ENCODE peak calls at places on chromosomes 4 and X, in nine cellular contexts. T is adrenal gland, A is left ventricle myocardium inferior, W is left lung, M is colonic mucosa, J is cardiac fibroblast, S is endothelial cell of umbilical vein, K is psoas muscle, Z is H1. X is an unnamed sample.

GRCh38 chr4:173827707-173828106 is 297.7 kb upstream of the HAND2 start:
- DNase-seq in A (no peak), S (no peak), K (no peak), T (no peak), M (no peak), W (no peak), J (peak), Z (no peak), X (no peak)

GRCh38 chrX:153336128-153336894 is 2.4 kb downstream of the ZNF275 start:
- DNase-seq in M (no peak), K (no peak), A (no peak), T (no peak), W (no peak), J (no peak), S (no peak), Z (no peak), X (no peak)

GRCh38 chrX:37667141-37667540 is 18.4 kb upstream of the XK start:
- DNase-seq in J (no peak), S (no peak), T (no peak), Z (no peak), K (no peak), M (no peak), W (no peak), A (no peak), X (no peak)

GRCh38 chr4:89769856-89770255 is 67.1 kb downstream of the SNCA start:
- DNase-seq in A (no peak), Z (no peak), K (no peak), J (no peak), W (no peak), T (no peak), S (no peak), M (no peak), X (no peak)

GRCh38 chrX:103404225-103405008 is 28.1 kb downstream of the BEX3 start:
- DNase-seq in J (peak), M (peak), T (peak), S (peak), Z (peak), W (peak), K (peak), A (peak), X (peak)

GRCh38 chr4:42768125-42768748 is 111.3 kb upstream of the ATP8A1 start:
- DNase-seq in S (no peak), K (no peak), W (no peak), A (no peak), M (no peak), J (no peak), T (no peak), Z (no peak), X (no peak)

GRCh38 chr4:111066887-111067286 is 444.0 kb upstream of the PITX2 start:
- DNase-seq in W (no peak), T (no peak), J (peak), K (no peak), A (no peak), S (no peak), Z (no peak), M (no peak), X (no peak)

GRCh38 chrX:155899366-155899765 is 18.2 kb downstream of the VAMP7 start:
- DNase-seq in J (no peak), S (no peak), K (no peak), M (no peak), A (no peak), T (no peak), Z (no peak), W (no peak), X (no peak)

GRCh38 chr4:133320576-133321170 is 171.6 kb downstream of the PCDH10 start:
- DNase-seq in M (no peak), Z (no peak), J (peak), W (no peak), T (no peak), A (no peak), K (no peak), S (peak), X (peak)

GRCh38 chrX:72018277-72019112 is 107.8 kb downstream of the NHSL2 start:
- DNase-seq in K (peak), T (peak), W (peak), M (peak), S (peak), J (peak), A (peak), Z (peak), X (peak)

GRCh38 chr4:94357624-94358023 is 15.0 kb upstream of the HPGDS start:
- DNase-seq in T (no peak), K (no peak), J (peak), S (peak), M (no peak), W (no peak), Z (no peak), A (no peak), X (no peak)

GRCh38 chr4:25172964-25173917 is 13.0 kb upstream of the SEPSECS start:
- DNase-seq in J (peak), T (peak), W (no peak), M (no peak), Z (no peak), S (peak), A (no peak), K (no peak), X (peak)

GRCh38 chrX:33014086-33014485 is 197.3 kb downstream of the DMD start:
- DNase-seq in J (no peak), K (no peak), T (no peak), W (no peak), A (no peak), S (no peak), M (no peak), Z (no peak), X (no peak)

GRCh38 chr4:30434656-30435055 is 285.5 kb upstream of the PCDH7 start:
- DNase-seq in S (no peak), W (no peak), K (no peak), A (no peak), Z (no peak), T (no peak), M (no peak), J (no peak), X (no peak)

GRCh38 chr4:111512081-111512774 is 633.0 kb upstream of the FAM241A start:
- DNase-seq in S (peak), K (no peak), M (no peak), W (no peak), J (peak), Z (no peak), T (no peak), A (no peak), X (peak)

GRCh38 chr4:36392049-36392448 is 110.6 kb downstream of the DTHD1 start:
- DNase-seq in K (no peak), S (no peak), J (no peak), M (no peak), T (no peak), A (no peak), W (no peak), Z (no peak), X (no peak)

GRCh38 chr4:129240816-129241215 is 144.9 kb downstream of the C4orf33 start:
- DNase-seq in J (no peak), Z (no peak), T (no peak), M (no peak), A (no peak), W (no peak), S (no peak), K (no peak), X (no peak)

GRCh38 chrX:48968377-48968776 is 3.3 kb downstream of the KCND1 start:
- DNase-seq in T (no peak), W (no peak), K (no peak), M (no peak), A (no peak), S (no peak), J (no peak), Z (no peak), X (no peak)

GRCh38 chr4:108034560-108034959 is 44.9 kb downstream of the HADH start:
- DNase-seq in M (no peak), W (no peak), S (no peak), J (no peak), T (no peak), Z (no peak), K (no peak), A (no peak), X (no peak)

GRCh38 chrX:10603612-10604011 is 16.8 kb downstream of the MID1 start:
- DNase-seq in Z (no peak), T (no peak), W (no peak), K (no peak), M (no peak), J (no peak), A (no peak), S (no peak), X (no peak)

GRCh38 chr4:152936446-152937279 is 540 bp downstream of the FHDC1 start:
- DNase-seq in W (peak), M (peak), S (peak), A (no peak), J (peak), T (no peak), Z (no peak), K (peak), X (no peak)

GRCh38 chrX:23434356-23434884 is 99.8 kb downstream of the PTCHD1 start:
- DNase-seq in K (peak), A (peak), S (no peak), T (peak), W (peak), J (peak), Z (no peak), M (peak), X (peak)

GRCh38 chr4:12645732-12646131 is 838.4 kb downstream of the RAB28 start:
- DNase-seq in W (no peak), K (no peak), A (no peak), M (no peak), S (no peak), T (no peak), J (no peak), Z (no peak), X (no peak)

GRCh38 chrX:455673-456072 is 69.0 kb upstream of the PPP2R3B start:
- DNase-seq in S (no peak), T (no peak), W (no peak), A (no peak), Z (no peak), J (no peak), K (no peak), M (no peak), X (no peak)

GRCh38 chr4:180618396-180618795 is 1624.8 kb upstream of the TENM3 start:
- DNase-seq in K (no peak), M (no peak), T (no peak), S (no peak), A (no peak), J (no peak), Z (no peak), W (no peak), X (no peak)

GRCh38 chr4:41290486-41290885 is 33.8 kb downstream of the UCHL1 start:
- DNase-seq in W (no peak), J (no peak), M (no peak), A (peak), S (no peak), K (no peak), T (no peak), Z (no peak), X (no peak)

DNA sequence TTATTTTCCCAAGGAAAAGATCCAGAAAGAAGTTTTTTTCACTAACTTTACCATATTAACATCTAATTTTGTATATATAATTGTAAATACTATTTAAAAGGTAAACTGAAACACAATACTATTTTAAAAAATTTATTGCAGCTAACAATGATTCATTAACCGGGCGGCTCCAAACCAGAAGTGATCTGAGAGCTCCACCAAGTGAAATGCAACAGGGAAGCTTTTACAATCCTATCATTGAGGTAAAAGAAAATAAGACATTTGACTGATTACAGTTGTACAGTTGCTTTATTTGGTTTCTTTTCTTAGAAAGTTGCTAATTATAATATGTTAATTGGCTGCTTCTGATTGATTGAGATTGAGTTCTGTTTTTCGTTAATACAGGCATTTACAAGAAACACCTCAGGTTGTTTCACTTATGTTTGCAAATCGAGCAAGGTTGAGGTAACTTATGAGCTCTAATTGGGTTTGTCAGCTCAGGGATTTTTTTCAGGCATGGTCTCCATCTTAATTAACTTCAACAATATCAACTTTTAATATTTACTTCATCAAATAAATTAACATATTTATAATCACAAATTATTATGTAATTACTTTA is 220.2 kb upstream of the UGT8 start:
- DNase-seq in J (peak), M (no peak), K (no peak), S (peak), Z (no peak), T (no peak), A (no peak), W (no peak), X (peak)
- TF ChIP-seq CTCF in J (peak), M (peak), K (no peak), S (no peak), Z (peak), T (no peak), A (peak), W (peak), X (peak)

GRCh38 chr4:68163754-68164153 is 34.1 kb upstream of the TMPRSS11F start:
- DNase-seq in A (no peak), K (no peak), T (no peak), W (no peak), M (no peak), Z (no peak), J (no peak), S (no peak), X (no peak)

GRCh38 chr4:68167706-68168105 is 38.0 kb upstream of the TMPRSS11F start:
- DNase-seq in T (no peak), A (no peak), J (no peak), S (no peak), M (no peak), K (no peak), W (no peak), Z (no peak), X (no peak)

GRCh38 chr4:68162196-68162595 is 32.5 kb upstream of the TMPRSS11F start:
- DNase-seq in A (no peak), T (no peak), J (no peak), S (no peak), M (no peak), K (no peak), Z (no peak), W (no peak), X (no peak)

GRCh38 chr4:68167166-68167565 is 37.5 kb upstream of the TMPRSS11F start:
- DNase-seq in W (no peak), T (no peak), Z (no peak), M (no peak), J (no peak), S (no peak), K (no peak), A (no peak), X (no peak)
- H3K4me3 ChIP-seq in W (no peak), T (no peak), Z (no peak), M (no peak), J (no peak), S (no peak), K (no peak), A (no peak), X (no peak)

DNA sequence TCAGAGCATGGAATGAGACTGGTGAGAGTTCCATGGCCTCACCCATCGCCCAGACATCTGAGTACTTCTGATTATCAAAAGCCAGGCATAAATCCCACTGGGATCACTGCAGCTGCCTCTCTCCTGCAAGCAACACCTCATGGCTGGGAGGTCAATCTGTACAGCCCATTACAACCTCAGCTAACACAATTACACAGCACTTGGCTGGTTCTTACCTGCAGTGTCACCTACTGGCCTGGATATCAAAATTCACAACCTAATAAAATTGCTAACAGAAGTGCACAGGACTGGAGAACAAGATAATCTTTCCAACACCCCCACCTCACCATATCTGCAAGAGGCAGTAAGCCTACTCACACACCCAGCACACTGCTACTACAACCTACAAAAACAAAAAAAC is 341.7 kb upstream of the NDST3 start:
- DNase-seq in A (no peak), W (no peak), Z (no peak), J (no peak), S (no peak), M (no peak), T (no peak), K (no peak), X (no peak)
- TF ChIP-seq CTCF in A (no peak), W (no peak), Z (peak), J (no peak), S (no peak), M (no peak), T (no peak), K (no peak), X (no peak)

DNA sequence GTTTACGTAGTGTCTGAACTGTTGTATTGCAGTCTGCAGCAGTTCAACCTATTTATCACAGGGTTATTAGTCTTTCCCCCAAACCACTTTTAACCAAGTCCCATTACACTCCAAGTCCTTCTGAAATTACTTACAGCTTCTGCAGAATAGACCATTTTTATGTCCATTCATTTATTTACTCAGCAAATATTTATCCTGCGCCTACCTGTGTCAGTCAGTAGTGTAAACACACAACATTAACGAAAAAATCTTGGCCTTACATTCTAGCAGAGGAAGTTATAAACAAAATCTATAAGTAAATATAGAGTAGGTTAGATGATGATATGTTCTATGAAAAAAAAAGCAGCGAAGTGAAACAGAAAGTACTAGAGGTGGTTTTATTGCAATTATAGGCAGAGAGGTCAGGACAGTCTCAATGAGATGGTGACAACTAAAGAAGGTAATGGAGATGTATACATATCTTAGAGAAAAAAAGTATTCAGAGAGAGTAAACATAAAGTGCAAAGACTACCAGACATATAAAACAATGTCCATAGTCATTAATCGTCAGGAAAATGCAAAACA is 534.7 kb downstream of the KCNIP4 start:
- DNase-seq in T (no peak), J (no peak), K (no peak), W (no peak), S (no peak), A (no peak), M (no peak), Z (no peak), X (no peak)
- H3K4me3 ChIP-seq in T (no peak), J (no peak), K (no peak), W (no peak), S (no peak), A (no peak), M (no peak), Z (no peak), X (no peak)

GRCh38 chr4:47485047-47485692 is at the start of gene ATP10D:
- DNase-seq in M (peak), W (peak), S (peak), Z (peak), A (peak), K (peak), J (peak), T (peak), X (peak)
- TF ChIP-seq CTCF in M (no peak), W (no peak), S (no peak), Z (no peak), A (peak), K (peak), J (peak), T (no peak), X (peak)

DNA sequence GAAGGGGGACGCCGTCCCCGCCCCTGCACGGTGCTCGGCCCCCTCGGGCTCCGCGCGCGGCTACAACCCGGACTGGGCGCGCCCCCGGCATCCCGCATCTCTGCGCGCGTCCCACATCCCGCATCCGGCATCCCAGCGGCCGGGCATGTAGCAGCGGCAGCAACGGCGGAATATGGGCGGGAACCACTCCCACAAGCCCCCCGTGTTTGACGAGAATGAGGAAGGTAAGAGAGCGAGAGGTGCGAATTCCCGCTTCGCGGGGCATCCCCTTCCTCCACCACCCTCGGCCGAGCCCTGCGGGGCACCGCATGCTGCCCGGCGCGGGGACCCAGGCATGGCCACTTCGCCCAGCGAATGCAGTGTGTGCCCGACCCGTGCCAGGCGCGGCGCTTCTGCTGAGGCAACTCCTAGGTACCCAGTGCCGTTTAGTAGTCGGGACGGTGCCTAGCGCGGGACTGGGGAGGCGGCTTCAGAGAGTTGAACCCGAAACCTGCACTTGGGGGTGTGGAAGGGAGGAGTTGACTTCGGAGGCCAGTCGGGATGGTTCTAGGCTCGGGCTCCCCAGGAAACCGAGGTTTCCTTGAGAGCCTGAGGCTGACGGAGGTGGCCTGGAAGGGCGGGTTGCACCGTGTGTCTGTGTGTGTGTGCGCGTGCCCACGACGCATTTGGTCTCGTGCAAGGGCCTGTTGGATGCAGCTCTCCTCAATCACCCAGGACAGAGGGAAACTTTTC is 578 bp downstream of the STK32B start:
- DNase-seq in J (no peak), K (no peak), T (no peak), W (peak), S (peak), M (no peak), A (no peak), Z (no peak), X (no peak)
- H3K4me3 ChIP-seq in J (peak), K (peak), T (no peak), W (peak), S (peak), M (peak), A (peak), Z (peak), X (peak)

GRCh38 chrX:19907794-19908193 is 20.4 kb upstream of the SH3KBP1 start:
- DNase-seq in Z (no peak), W (no peak), T (no peak), S (no peak), M (no peak), J (no peak), K (no peak), A (no peak), X (no peak)
- TF ChIP-seq CTCF in Z (no peak), W (no peak), T (no peak), S (no peak), M (no peak), J (peak), K (no peak), A (no peak), X (peak)

X was measured in astrocyte of the cerebellum.